ENCODE peak calls at places on chromosomes 11 and 22, in six cellular contexts. One of them, this sample, is unnamed.

GRCh38 chr11:76120513-76121081 is 85.7 kb downstream of the WNT11 start:
- DNase-seq in sigmoid colon: no peak
- DNase-seq in stomach: no peak
- DNase-seq in uterus: no peak
- DNase-seq in ovary: no peak
- DNase-seq in Peyer's patch: no peak
- DNase-seq in this sample: no peak

GRCh38 chr11:33544593-33545373 is 155.8 kb downstream of the C11orf91 start:
- DNase-seq in Peyer's patch: no peak
- DNase-seq in uterus: no peak
- DNase-seq in ovary: no peak
- DNase-seq in stomach: no peak
- DNase-seq in sigmoid colon: no peak
- DNase-seq in this sample: no peak

GRCh38 chr11:57324154-57324885 is 432 bp downstream of the TNKS1BP1 start:
- DNase-seq in stomach: peak; percentile 33
- DNase-seq in sigmoid colon: peak; percentile 80
- DNase-seq in ovary: peak; percentile 79
- DNase-seq in Peyer's patch: no peak
- DNase-seq in uterus: peak; percentile 56
- DNase-seq in this sample: peak; percentile 72

GRCh38 chr11:79067355-79067685 is 373.5 kb downstream of the TENM4 start:
- DNase-seq in uterus: no peak
- DNase-seq in stomach: no peak
- DNase-seq in Peyer's patch: no peak
- DNase-seq in ovary: no peak
- DNase-seq in sigmoid colon: no peak
- DNase-seq in this sample: no peak

GRCh38 chr22:46354176-46354992 is 18.9 kb downstream of the TRMU start:
- DNase-seq in sigmoid colon: no peak
- DNase-seq in Peyer's patch: no peak
- DNase-seq in ovary: no peak
- DNase-seq in uterus: no peak
- DNase-seq in stomach: no peak
- DNase-seq in this sample: no peak

GRCh38 chr11:70627219-70627618 is 228.9 kb downstream of the CTTN start:
- DNase-seq in sigmoid colon: no peak
- DNase-seq in ovary: no peak
- DNase-seq in stomach: no peak
- DNase-seq in Peyer's patch: no peak
- DNase-seq in uterus: no peak
- DNase-seq in this sample: no peak

GRCh38 chr11:117837070-117837776 is 12.7 kb upstream of the FXYD2 start:
- DNase-seq in stomach: peak; percentile 20
- DNase-seq in Peyer's patch: no peak
- DNase-seq in uterus: peak; percentile 11
- DNase-seq in ovary: peak; percentile 31
- DNase-seq in sigmoid colon: peak; percentile 56
- DNase-seq in this sample: no peak

GRCh38 chr22:32042924-32043323 is at the start of gene SLC5A1:
- DNase-seq in Peyer's patch: no peak
- DNase-seq in uterus: no peak
- DNase-seq in stomach: peak; percentile 88
- DNase-seq in sigmoid colon: no peak
- DNase-seq in ovary: no peak
- DNase-seq in this sample: no peak

GRCh38 chr11:10942621-10943020 is 84.8 kb upstream of the ZBED5 start:
- DNase-seq in sigmoid colon: no peak
- DNase-seq in stomach: no peak
- DNase-seq in ovary: no peak
- DNase-seq in uterus: no peak
- DNase-seq in Peyer's patch: no peak
- DNase-seq in this sample: no peak

GRCh38 chr11:8671242-8671641 is 11.2 kb downstream of the TRIM66 start:
- DNase-seq in sigmoid colon: peak; percentile 86
- DNase-seq in uterus: peak; percentile 85
- DNase-seq in ovary: peak; percentile 41
- DNase-seq in Peyer's patch: no peak
- DNase-seq in stomach: no peak
- DNase-seq in this sample: no peak

GRCh38 chr22:27463121-27463520 is 338.4 kb downstream of the MN1 start:
- DNase-seq in stomach: no peak
- DNase-seq in Peyer's patch: no peak
- DNase-seq in ovary: no peak
- DNase-seq in uterus: no peak
- DNase-seq in sigmoid colon: no peak
- DNase-seq in this sample: no peak

GRCh38 chr22:20430641-20431519 is 6.7 kb downstream of the SCARF2 start:
- DNase-seq in stomach: peak; percentile 64
- DNase-seq in uterus: no peak
- DNase-seq in Peyer's patch: peak; percentile 32
- DNase-seq in sigmoid colon: peak; percentile 80
- DNase-seq in ovary: peak; percentile 55
- DNase-seq in this sample: no peak

GRCh38 chr11:91966368-91966767 is 258.2 kb upstream of the FAT3 start:
- DNase-seq in sigmoid colon: no peak
- DNase-seq in Peyer's patch: no peak
- DNase-seq in ovary: no peak
- DNase-seq in uterus: no peak
- DNase-seq in stomach: no peak
- DNase-seq in this sample: no peak

GRCh38 chr11:46801694-46802093 is 44.4 kb downstream of the CKAP5 start:
- DNase-seq in sigmoid colon: no peak
- DNase-seq in uterus: no peak
- DNase-seq in stomach: no peak
- DNase-seq in ovary: no peak
- DNase-seq in Peyer's patch: no peak
- DNase-seq in this sample: no peak

GRCh38 chr22:24819487-24819886 is 13.5 kb downstream of the SGSM1 start:
- DNase-seq in uterus: no peak
- DNase-seq in stomach: no peak
- DNase-seq in Peyer's patch: no peak
- DNase-seq in sigmoid colon: no peak
- DNase-seq in ovary: no peak
- DNase-seq in this sample: no peak

GRCh38 chr22:45444168-45444567 is 30.7 kb downstream of the RIBC2 start:
- DNase-seq in uterus: no peak
- DNase-seq in Peyer's patch: no peak
- DNase-seq in sigmoid colon: no peak
- DNase-seq in ovary: no peak
- DNase-seq in stomach: no peak
- DNase-seq in this sample: no peak

GRCh38 chr11:74672956-74673895 is 58.0 kb downstream of the CHRDL2 start:
- DNase-seq in stomach: peak; percentile 48
- DNase-seq in uterus: peak; percentile 98
- DNase-seq in Peyer's patch: no peak
- DNase-seq in ovary: peak; percentile 92
- DNase-seq in sigmoid colon: peak; percentile 93
- DNase-seq in this sample: peak; percentile 94

GRCh38 chr22:42933783-42934144 is 76.7 kb upstream of the ARFGAP3 start:
- DNase-seq in Peyer's patch: no peak
- DNase-seq in stomach: no peak
- DNase-seq in ovary: no peak
- DNase-seq in uterus: no peak
- DNase-seq in sigmoid colon: no peak
- DNase-seq in this sample: no peak

GRCh38 chr11:82754410-82754809 is 20.7 kb upstream of the FAM181B start:
- DNase-seq in uterus: no peak
- DNase-seq in ovary: no peak
- DNase-seq in stomach: no peak
- DNase-seq in Peyer's patch: no peak
- DNase-seq in sigmoid colon: no peak
- DNase-seq in this sample: no peak

GRCh38 chr11:9651481-9651880 is 12.4 kb upstream of the SWAP70 start:
- DNase-seq in stomach: no peak
- DNase-seq in ovary: no peak
- DNase-seq in Peyer's patch: no peak
- DNase-seq in uterus: no peak
- DNase-seq in sigmoid colon: no peak
- DNase-seq in this sample: no peak

GRCh38 chr11:25838918-25839611 is 492.9 kb upstream of the ANO3 start:
- DNase-seq in Peyer's patch: no peak
- DNase-seq in stomach: no peak
- DNase-seq in sigmoid colon: no peak
- DNase-seq in ovary: no peak
- DNase-seq in uterus: no peak
- DNase-seq in this sample: peak; percentile 27

GRCh38 chr11:29755474-29755873 is 261.4 kb downstream of the KCNA4 start:
- DNase-seq in stomach: no peak
- DNase-seq in sigmoid colon: peak; percentile 54
- DNase-seq in Peyer's patch: no peak
- DNase-seq in ovary: no peak
- DNase-seq in uterus: no peak
- DNase-seq in this sample: no peak

GRCh38 chr11:130798280-130798679 is 118.0 kb downstream of the SNX19 start:
- DNase-seq in Peyer's patch: no peak
- DNase-seq in uterus: no peak
- DNase-seq in ovary: no peak
- DNase-seq in stomach: no peak
- DNase-seq in sigmoid colon: no peak
- DNase-seq in this sample: peak; percentile 52

GRCh38 chr22:48228468-48228867 is 1466.0 kb downstream of the TBC1D22A start:
- DNase-seq in sigmoid colon: no peak
- DNase-seq in uterus: no peak
- DNase-seq in ovary: no peak
- DNase-seq in Peyer's patch: no peak
- DNase-seq in stomach: no peak
- DNase-seq in this sample: no peak

GRCh38 chr22:31055322-31056159 is 25.6 kb upstream of the SMTN start:
- DNase-seq in stomach: peak; percentile 94
- DNase-seq in Peyer's patch: peak; percentile 38
- DNase-seq in sigmoid colon: peak; percentile 99
- DNase-seq in uterus: peak; percentile 98
- DNase-seq in ovary: peak; percentile 92
- DNase-seq in this sample: peak; percentile 86

GRCh38 chr11:113184498-113184897 is 129.9 kb upstream of the TTC12 start:
- DNase-seq in stomach: no peak
- DNase-seq in Peyer's patch: no peak
- DNase-seq in sigmoid colon: no peak
- DNase-seq in ovary: no peak
- DNase-seq in uterus: peak; percentile 57
- DNase-seq in this sample: no peak

GRCh38 chr11:113179181-113179701 is 135.1 kb upstream of the TTC12 start:
- DNase-seq in ovary: no peak
- DNase-seq in stomach: no peak
- DNase-seq in Peyer's patch: no peak
- DNase-seq in sigmoid colon: no peak
- DNase-seq in uterus: no peak
- DNase-seq in this sample: no peak

GRCh38 chr11:113181094-113181493 is 133.3 kb upstream of the TTC12 start:
- DNase-seq in ovary: no peak
- DNase-seq in Peyer's patch: no peak
- DNase-seq in stomach: no peak
- DNase-seq in uterus: no peak
- DNase-seq in sigmoid colon: no peak
- DNase-seq in this sample: no peak

GRCh38 chr11:113178671-113179070 is 135.7 kb upstream of the TTC12 start:
- DNase-seq in Peyer's patch: no peak
- DNase-seq in uterus: no peak
- DNase-seq in ovary: no peak
- DNase-seq in sigmoid colon: no peak
- DNase-seq in stomach: no peak
- DNase-seq in this sample: no peak

DNA sequence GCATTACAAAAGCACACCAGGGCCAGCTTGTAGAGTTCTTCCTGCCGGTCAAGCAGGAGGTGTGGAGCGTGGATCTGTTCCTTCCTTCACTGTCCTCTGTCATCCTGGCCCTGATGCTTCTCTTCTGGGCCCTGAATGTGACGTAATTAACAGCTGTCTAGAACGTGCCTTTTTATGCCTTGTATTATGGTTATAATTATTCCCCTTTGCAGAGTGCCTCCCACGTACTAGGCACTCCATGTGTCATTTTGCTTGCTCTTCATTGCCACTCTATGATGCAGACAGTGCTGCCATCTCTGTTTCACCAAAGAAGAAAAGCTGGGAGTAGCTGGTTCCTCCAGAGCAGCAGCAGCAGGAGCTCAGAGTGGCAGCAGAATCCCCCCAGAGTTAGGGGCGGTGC is 132.1 kb upstream of the TTC12 start:
- DNase-seq in sigmoid colon: no peak
- DNase-seq in Peyer's patch: no peak
- DNase-seq in stomach: no peak
- DNase-seq in ovary: no peak
- DNase-seq in uterus: no peak
- DNase-seq in this sample: no peak
- H3K4me3 ChIP-seq in sigmoid colon: no peak overlapping the region
- H3K4me3 ChIP-seq in Peyer's patch: no peak overlapping the region
- H3K4me3 ChIP-seq in stomach: no peak overlapping the region
- H3K4me3 ChIP-seq in ovary: no peak overlapping the region
- H3K4me3 ChIP-seq in uterus: no peak overlapping the region
- H3K4me3 ChIP-seq in this sample: no peak overlapping the region

GRCh38 chr11:45041556-45041955 is 90.9 kb upstream of the TP53I11 start:
- DNase-seq in sigmoid colon: no peak
- DNase-seq in ovary: no peak
- DNase-seq in Peyer's patch: no peak
- DNase-seq in stomach: no peak
- DNase-seq in uterus: no peak
- DNase-seq in this sample: no peak
- H3K27ac ChIP-seq in sigmoid colon: no peak overlapping the region
- H3K27ac ChIP-seq in ovary: no peak overlapping the region
- H3K27ac ChIP-seq in Peyer's patch: no peak overlapping the region
- H3K27ac ChIP-seq in stomach: no peak overlapping the region
- H3K27ac ChIP-seq in uterus: no peak overlapping the region
- H3K27ac ChIP-seq in this sample: no peak overlapping the region

GRCh38 chr22:36371920-36372319 is 15.8 kb downstream of the MYH9 start:
- DNase-seq in stomach: no peak
- DNase-seq in sigmoid colon: no peak
- DNase-seq in uterus: no peak
- DNase-seq in ovary: no peak
- DNase-seq in Peyer's patch: no peak
- DNase-seq in this sample: no peak
- H3K4me1 ChIP-seq in stomach: peaks cover 100% of the 10 kb centered on the region
- H3K4me1 ChIP-seq in sigmoid colon: peaks cover 100% of the 10 kb centered on the region
- H3K4me1 ChIP-seq in uterus: peaks cover 74% of the 10 kb centered on the region
- H3K4me1 ChIP-seq in ovary: peaks cover 50% of the 10 kb centered on the region
- H3K4me1 ChIP-seq in Peyer's patch: peaks cover 100% of the 10 kb centered on the region
- H3K4me1 ChIP-seq in this sample: peaks cover 50% of the 10 kb centered on the region

DNA sequence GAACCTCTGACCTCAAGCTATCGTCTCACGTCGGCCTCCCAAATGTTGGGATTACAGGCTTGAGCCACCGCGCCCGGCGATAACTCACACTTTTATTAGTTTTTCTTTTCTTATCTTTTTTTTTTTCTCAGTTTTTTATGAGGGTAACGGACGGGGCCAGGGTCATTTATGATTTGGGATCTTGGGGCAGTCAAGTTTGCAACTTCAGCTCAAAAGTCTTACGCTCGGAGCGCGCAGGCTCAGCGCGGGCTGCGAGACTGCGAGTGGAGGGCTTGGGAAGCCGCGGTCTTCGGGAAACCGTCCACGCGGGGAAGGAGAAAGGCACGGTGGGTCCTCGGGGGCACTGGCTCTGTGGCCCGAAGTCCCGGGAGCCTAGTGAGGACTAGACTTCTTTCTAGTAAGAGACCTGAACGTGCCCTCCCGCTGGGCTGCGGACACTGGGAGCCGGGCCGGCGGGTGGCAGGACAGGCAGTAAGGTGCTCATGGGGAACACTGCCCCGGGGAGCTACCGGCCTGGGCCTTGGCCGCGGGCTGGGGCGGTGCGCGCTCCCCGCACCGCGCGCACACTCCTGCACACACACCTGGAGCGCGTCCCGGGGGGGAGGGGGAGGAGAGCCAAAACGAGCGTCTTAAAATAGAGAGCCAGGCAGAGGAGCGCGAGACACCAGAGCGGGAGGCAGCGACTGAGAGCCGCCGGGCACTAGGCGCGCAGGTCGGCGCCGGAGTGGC is 491 bp upstream of the BARX2 start:
- DNase-seq in stomach: peak; percentile 80
- DNase-seq in uterus: no peak
- DNase-seq in ovary: no peak
- DNase-seq in sigmoid colon: no peak
- DNase-seq in Peyer's patch: no peak
- DNase-seq in this sample: no peak
- H3K4me3 ChIP-seq in stomach: peak overlapping the region; percentile 47
- H3K4me3 ChIP-seq in uterus: peak overlapping the region; percentile 21
- H3K4me3 ChIP-seq in ovary: peak overlapping the region; percentile 17
- H3K4me3 ChIP-seq in sigmoid colon: peak overlapping the region; percentile 28
- H3K4me3 ChIP-seq in Peyer's patch: peak overlapping the region; percentile 34
- H3K4me3 ChIP-seq in this sample: no peak overlapping the region

This sample was measured in SJCRH30.